ENCODE peak calls at places on chromosome 9, in four cellular contexts. N is mesendoderm, P is trophoblast cell, T is neuronal stem cell. L is an unnamed sample.
A peak's percentile ranks its signal among the peaks of the same experiment; 100 is the strongest.

GRCh38 chr9:72646061-72646460 is 124.7 kb downstream of the TMC1 start:
- DNase-seq in T (no peak), N (no peak), P (no peak), L (no peak)

GRCh38 chr9:4832786-4833579 is 40.2 kb downstream of the RCL1 start:
- DNase-seq in T (no peak), P (peak; percentile 52), N (peak; percentile 23), L (peak; percentile 100)

GRCh38 chr9:96884443-96884842 is 30.1 kb upstream of the ZNF782 start:
- DNase-seq in P (peak; percentile 92), T (no peak), N (peak; percentile 67), L (peak; percentile 82)

GRCh38 chr9:84373975-84374374 is 33.4 kb upstream of the SLC28A3 start:
- DNase-seq in T (no peak), N (no peak), P (no peak), L (no peak)

GRCh38 chr9:4293293-4293931 is 6.5 kb downstream of the GLIS3 start:
- DNase-seq in T (no peak), N (peak; percentile 72), P (peak; percentile 96), L (peak; percentile 97)

GRCh38 chr9:135328485-135329417 is 150.8 kb upstream of the PPP1R26 start:
- DNase-seq in N (no peak), T (no peak), P (no peak), L (no peak)

GRCh38 chr9:37969130-37969529 is 65.2 kb upstream of the SLC25A51 start:
- DNase-seq in T (no peak), N (no peak), P (no peak), L (peak; percentile 62)

GRCh38 chr9:68808481-68808880 is 103.4 kb downstream of the PIP5K1B start:
- DNase-seq in P (no peak), N (no peak), T (no peak), L (no peak)

GRCh38 chr9:137757613-137758029 is 120.0 kb upstream of the CACNA1B start:
- DNase-seq in N (no peak), T (no peak), P (no peak), L (peak; percentile 86)

GRCh38 chr9:81479573-81479972 is 209.8 kb downstream of the TLE1 start:
- DNase-seq in P (no peak), N (no peak), T (no peak), L (no peak)

GRCh38 chr9:38744484-38744883 is 24.6 kb upstream of the FAM240B start:
- DNase-seq in N (no peak), T (no peak), P (no peak), L (no peak)

GRCh38 chr9:94866770-94867169 is 140.3 kb downstream of the AOPEP start:
- DNase-seq in P (no peak), T (no peak), N (no peak), L (peak; percentile 33)

GRCh38 chr9:77534376-77535057 is 113.6 kb downstream of the GNA14 start:
- DNase-seq in P (no peak), T (no peak), N (peak; percentile 77), L (no peak)

GRCh38 chr9:6884960-6885359 is 127.2 kb downstream of the KDM4C start:
- DNase-seq in P (no peak), T (no peak), N (no peak), L (no peak)

GRCh38 chr9:3809724-3810123 is 283.9 kb upstream of the RFX3 start:
- DNase-seq in N (no peak), P (no peak), T (no peak), L (peak; percentile 18)

GRCh38 chr9:114662081-114662989 is 4.7 kb upstream of the TEX53 start:
- DNase-seq in N (peak; percentile 63), P (peak; percentile 11), T (peak; percentile 55), L (peak; percentile 33)

GRCh38 chr9:124345751-124346281 is 69.4 kb downstream of the PSMB7 start:
- DNase-seq in T (no peak), P (no peak), N (no peak), L (no peak)

GRCh38 chr9:134057751-134058701 is 9.8 kb downstream of the BRD3 start:
- DNase-seq in T (no peak), N (no peak), P (no peak), L (no peak)

GRCh38 chr9:116112236-116112635 is 41.4 kb upstream of the PAPPA start:
- DNase-seq in N (peak; percentile 14), T (no peak), P (no peak), L (peak; percentile 31)

GRCh38 chr9:72038408-72038807 is 22.0 kb downstream of the C9orf57 start:
- DNase-seq in P (no peak), N (no peak), T (no peak), L (no peak)

GRCh38 chr9:35548571-35548970 is 56.5 kb upstream of the TESK1 start:
- DNase-seq in N (no peak), T (no peak), P (no peak), L (peak; percentile 44)

GRCh38 chr9:12784461-12785250 is 9.8 kb downstream of the LURAP1L start:
- DNase-seq in T (no peak), N (peak; percentile 65), P (peak; percentile 91), L (peak; percentile 98)

GRCh38 chr9:34550016-34550680 is 27.4 kb upstream of the ENHO start:
- DNase-seq in T (no peak), N (no peak), P (no peak), L (no peak)

GRCh38 chr9:37967272-37967581 is 63.3 kb upstream of the SLC25A51 start:
- DNase-seq in N (no peak), P (no peak), T (no peak), L (no peak)

GRCh38 chr9:5582835-5583195 is 46.1 kb upstream of the RIC1 start:
- DNase-seq in T (no peak), N (no peak), P (no peak), L (peak; percentile 89)

GRCh38 chr9:33687779-33688178 is 107.6 kb upstream of the PRSS3 start:
- DNase-seq in T (no peak), P (no peak), N (no peak), L (peak; percentile 7)

GRCh38 chr9:101693937-101694336 is 44.5 kb downstream of the GRIN3A start:
- DNase-seq in P (no peak), T (no peak), N (no peak), L (no peak)

GRCh38 chr9:37026936-37027581 is 7.0 kb downstream of the PAX5 start:
- DNase-seq in T (no peak), N (peak; percentile 30), P (no peak), L (no peak)

GRCh38 chr9:81634437-81634836 is 54.9 kb downstream of the TLE1 start:
- DNase-seq in T (no peak), P (no peak), N (no peak), L (no peak)

GRCh38 chr9:120441446-120442279 is 138.3 kb downstream of the CDK5RAP2 start:
- DNase-seq in T (no peak), N (no peak), P (peak; percentile 62), L (peak; percentile 93)
- H3K9ac ChIP-seq in T (no peak overlapping the region), N (no peak overlapping the region), P (no peak overlapping the region), L (no peak overlapping the region)

GRCh38 chr9:122930933-122931850 is at the start of gene ZBTB26:
- DNase-seq in N (peak; percentile 98), T (peak; percentile 90), P (peak; percentile 79), L (peak; percentile 89)
- H2AK5ac ChIP-seq in N (no peak within 1 kb of the TSS), T (no peak within 1 kb of the TSS), P (peak within 1 kb of the TSS; percentile 26), L (peak within 1 kb of the TSS; percentile 18)

DNA sequence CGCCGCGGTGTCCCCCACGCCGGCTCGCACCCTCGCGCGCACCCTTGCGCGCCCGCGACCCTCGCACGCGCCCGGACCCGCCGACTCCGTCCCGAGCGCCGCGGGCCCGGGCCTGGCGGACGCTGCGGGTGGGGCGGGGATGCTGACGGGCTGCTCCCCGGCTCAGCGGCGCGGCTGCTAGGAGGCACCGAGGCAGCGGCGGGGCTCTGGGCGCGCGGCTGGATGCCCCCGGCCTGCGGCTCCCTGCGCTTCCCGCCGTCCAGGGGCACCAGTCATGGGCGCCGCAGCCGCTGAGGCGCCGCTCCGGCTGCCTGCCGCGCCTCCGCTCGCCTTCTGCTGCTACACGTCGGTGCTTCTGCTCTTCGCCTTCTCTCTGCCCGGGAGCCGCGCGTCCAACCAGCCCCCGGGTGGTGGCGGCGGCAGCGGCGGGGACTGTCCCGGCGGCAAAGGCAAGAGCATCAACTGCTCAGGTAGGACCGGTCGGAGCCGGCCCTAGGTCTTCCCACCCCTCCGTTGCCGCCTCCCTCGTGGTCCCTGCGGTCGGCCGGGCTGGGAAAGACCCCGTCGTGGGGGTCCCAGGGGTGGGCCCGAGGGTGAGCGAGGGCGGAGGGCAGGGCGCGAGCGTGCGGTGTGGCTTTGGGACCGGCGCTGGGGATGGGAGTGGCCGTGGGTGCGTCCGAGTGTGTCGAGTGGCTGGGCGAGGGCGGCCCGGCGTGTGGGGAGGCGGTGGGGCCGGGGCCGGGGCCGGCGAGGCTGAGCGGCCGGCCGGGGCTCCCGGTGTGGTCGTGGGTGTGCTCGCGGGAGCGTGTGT is 527 bp downstream of the TMEFF1 start:
- DNase-seq in N (peak; percentile 74), P (peak; percentile 9), T (peak; percentile 46), L (peak; percentile 29)
- H3K9ac ChIP-seq in N (peak overlapping the region; percentile 94), P (peak overlapping the region; percentile 95), T (peak overlapping the region; percentile 99), L (peak overlapping the region; percentile 69)

GRCh38 chr9:1995084-1995483 is 20.1 kb upstream of the SMARCA2 start:
- DNase-seq in P (peak; percentile 43), N (peak; percentile 91), T (no peak), L (no peak)
- H2AK5ac ChIP-seq in P (no peak overlapping the region), N (no peak overlapping the region), T (no peak overlapping the region), L (no peak overlapping the region)

GRCh38 chr9:27359763-27360162 is 62.8 kb upstream of the EQTN start:
- DNase-seq in T (no peak), N (no peak), P (no peak), L (no peak)
- H3K9ac ChIP-seq in T (no peak overlapping the region), N (no peak overlapping the region), P (no peak overlapping the region), L (no peak overlapping the region)

GRCh38 chr9:130187523-130187846 is 15.3 kb downstream of the NCS1 start:
- DNase-seq in P (no peak), N (no peak), T (no peak), L (no peak)

GRCh38 chr9:130186839-130187522 is 14.8 kb downstream of the NCS1 start:
- DNase-seq in T (no peak), P (peak; percentile 42), N (peak; percentile 91), L (peak; percentile 55)

GRCh38 chr9:130184983-130185382 is 12.8 kb downstream of the NCS1 start:
- DNase-seq in N (peak; percentile 46), T (no peak), P (no peak), L (no peak)

GRCh38 chr9:130186051-130186450 is 13.8 kb downstream of the NCS1 start:
- DNase-seq in N (no peak), T (no peak), P (no peak), L (peak; percentile 37)

DNA sequence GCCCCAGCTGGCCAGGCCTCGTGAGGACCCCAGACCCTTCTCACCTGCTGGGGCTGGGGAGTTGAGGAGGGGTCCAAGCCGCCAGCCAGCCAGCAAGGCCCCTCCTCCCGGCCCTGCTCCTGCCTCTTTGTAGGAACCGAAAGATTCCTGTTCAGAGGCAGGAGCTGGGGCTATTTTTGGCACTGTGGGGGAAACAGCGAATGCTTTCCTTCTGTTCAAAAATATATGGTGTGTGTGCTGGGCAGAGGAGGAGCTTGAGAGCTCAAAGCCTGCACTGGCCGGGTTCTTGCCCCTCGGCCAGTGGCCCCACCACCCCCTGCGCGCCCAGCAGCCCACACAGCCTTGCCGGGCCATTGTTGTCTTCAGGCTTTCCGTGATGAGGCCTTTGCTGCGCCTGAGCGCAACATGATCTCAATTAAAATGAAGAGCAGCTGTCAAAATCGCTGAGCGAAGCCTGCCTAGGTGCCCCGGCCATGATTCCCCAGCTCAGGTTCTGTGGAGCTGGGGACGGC is 13.3 kb downstream of the NCS1 start:
- DNase-seq in N (no peak), P (no peak), T (no peak), L (peak; percentile 53)
- H2AK5ac ChIP-seq in N (no peak overlapping the region), P (no peak overlapping the region), T (peak overlapping the region; percentile 92), L (peak overlapping the region; percentile 71)

L was measured in IMR-90.